ENCODE peak calls at places on chromosomes 11 and 22, in nine cellular contexts. V is right cardiac atrium; U is mesenchymal stem cell; M is CD8-positive, alpha-beta T cell; I is ovary; S is PC-3; L is lung; D is tibial nerve; W is SJSA1. E is an unnamed sample. For H3K4me1, the result is how much of the 10 kb centered on the place peaks cover.

GRCh38 chr22:49613871-49614270 is 213.8 kb downstream of the BRD1 start:
- DNase-seq in U (no peak), L (no peak), W (no peak), I (no peak), M (no peak), S (no peak), V (no peak), D (no peak), E (no peak)

GRCh38 chr11:84812351-84813083 is 814.6 kb downstream of the DLG2 start:
- DNase-seq in M (no peak), V (no peak), W (no peak), I (no peak), L (no peak), U (peak), D (no peak), S (no peak), E (no peak)

GRCh38 chr22:22228421-22228820 is 16.2 kb upstream of the VPREB1 start:
- DNase-seq in I (no peak), U (no peak), W (peak), S (no peak), M (no peak), L (no peak), D (no peak), V (no peak), E (no peak)

GRCh38 chr22:41094036-41094435 is 1.6 kb downstream of the EP300 start:
- DNase-seq in D (no peak), S (peak), M (no peak), L (no peak), W (no peak), I (no peak), U (peak), V (no peak), E (no peak)

GRCh38 chr11:26950260-26950719 is 43.6 kb upstream of the FIBIN start:
- DNase-seq in U (peak), V (no peak), W (no peak), S (no peak), L (peak), D (no peak), I (no peak), M (no peak), E (no peak)

GRCh38 chr11:129766858-129767604 is 48.6 kb upstream of the TMEM45B start:
- DNase-seq in W (no peak), M (no peak), D (no peak), L (no peak), I (no peak), U (peak), V (no peak), S (peak), E (no peak)

GRCh38 chr11:125332821-125333220 is 163.2 kb downstream of the FEZ1 start:
- DNase-seq in L (no peak), M (no peak), V (no peak), I (no peak), D (no peak), U (no peak), S (no peak), W (no peak), E (no peak)

GRCh38 chr11:57318178-57318577 is 6.6 kb downstream of the TNKS1BP1 start:
- DNase-seq in L (no peak), V (no peak), S (no peak), M (no peak), W (no peak), D (no peak), U (no peak), I (no peak), E (no peak)

GRCh38 chr11:131668867-131669780 is 298.7 kb downstream of the NTM start:
- DNase-seq in W (peak), M (no peak), I (no peak), V (peak), U (peak), S (peak), L (peak), D (no peak), E (no peak)

GRCh38 chr11:567036-567628 is 6.4 kb downstream of the RASSF7 start:
- DNase-seq in S (no peak), V (no peak), U (no peak), D (no peak), I (no peak), W (no peak), L (no peak), M (no peak), E (no peak)

GRCh38 chr11:45872513-45873356 is 12.7 kb upstream of the MAPK8IP1 start:
- DNase-seq in V (no peak), W (peak), L (no peak), U (peak), M (no peak), I (no peak), S (peak), D (no peak), E (peak)

DNA sequence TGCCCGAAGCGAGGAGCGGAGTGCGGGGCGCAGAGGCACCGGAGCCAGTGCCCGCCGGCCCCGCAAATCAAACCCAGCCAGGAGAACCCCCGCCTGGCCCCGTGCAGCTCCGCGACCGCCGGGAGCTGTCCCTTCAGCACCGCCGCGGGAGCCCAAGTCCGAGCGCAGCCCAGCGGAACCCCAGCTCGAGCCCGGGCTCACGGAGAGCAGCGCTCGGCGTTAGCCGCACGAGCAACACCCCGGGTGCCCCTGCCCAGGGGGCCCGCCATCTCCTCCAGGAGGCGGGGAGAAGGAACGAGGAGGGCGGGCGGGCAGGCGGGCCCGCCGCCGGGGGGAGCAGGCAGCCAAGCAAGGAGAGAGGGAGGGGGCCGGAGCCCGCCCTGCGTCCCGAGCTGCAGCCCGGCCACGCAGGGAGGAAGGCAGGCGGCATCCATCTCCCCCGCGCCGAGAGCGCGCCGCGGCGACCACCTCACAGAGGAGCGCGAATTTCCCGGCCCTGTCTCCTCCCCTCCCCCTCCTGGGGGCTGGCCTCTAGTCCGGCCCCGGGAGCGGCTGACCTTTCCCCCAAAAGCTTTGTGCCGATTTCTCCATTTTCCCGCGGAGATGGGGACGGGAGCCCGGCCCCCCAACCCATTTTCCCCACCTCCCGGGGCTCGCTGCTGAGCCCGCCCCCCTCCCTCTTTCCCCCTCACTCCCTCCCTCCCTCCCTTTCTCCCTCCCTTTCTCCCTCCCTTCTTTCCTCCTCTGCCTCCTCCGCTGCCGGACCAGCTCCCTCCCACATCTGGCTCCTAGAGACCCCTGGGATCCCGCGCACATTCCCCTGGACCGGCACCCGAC is 623 bp downstream of the KCNC1 start:
- DNase-seq in D (peak), U (peak), V (peak), L (peak), I (peak), S (peak), M (no peak), W (peak), E (no peak)
- H3K27ac ChIP-seq in D (no peak), U (no peak), V (no peak), L (no peak), I (no peak), S (no peak), M (no peak), W (no peak), E (no peak)

DNA sequence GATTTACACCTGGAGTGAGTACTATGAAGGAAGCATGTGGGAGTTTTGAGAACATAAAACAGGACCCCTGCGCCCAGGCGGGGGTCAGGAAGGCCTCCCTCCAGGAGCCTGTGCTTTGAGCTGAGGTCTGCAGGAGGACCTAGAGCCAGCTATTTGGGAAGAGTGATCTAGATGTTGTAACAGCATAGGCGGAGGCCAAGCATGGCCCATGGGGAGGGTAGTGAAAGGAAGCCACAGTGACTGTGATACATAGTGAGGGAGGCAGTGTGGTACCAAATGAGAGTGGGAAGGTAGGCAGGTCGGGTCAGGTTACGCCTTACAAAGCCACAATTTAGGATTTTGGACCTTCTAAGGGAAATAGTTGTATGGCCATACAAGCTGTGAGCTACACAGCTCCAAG is 147.5 kb downstream of the PARVA start:
- DNase-seq in M (no peak), D (peak), U (no peak), W (no peak), I (no peak), V (no peak), S (no peak), L (no peak), E (no peak)
- H3K4me1 ChIP-seq in M (under half), D (under half), U (under half), W (under half), I (under half), V (under half), S (under half), L (under half), E (under half)

GRCh38 chr22:39299829-39300178 is 19.6 kb downstream of the RPL3 start:
- DNase-seq in V (peak), D (no peak), I (no peak), U (peak), W (no peak), S (no peak), L (no peak), M (no peak), E (no peak)
- H3K27ac ChIP-seq in V (peak), D (peak), I (no peak), U (no peak), W (no peak), S (no peak), L (peak), M (no peak), E (no peak)

GRCh38 chr11:86941077-86941870 is 13.9 kb downstream of the FZD4 start:
- DNase-seq in V (no peak), D (no peak), U (no peak), S (no peak), W (no peak), I (no peak), M (no peak), L (no peak), E (no peak)

GRCh38 chr11:86940122-86940777 is 14.9 kb downstream of the FZD4 start:
- DNase-seq in I (peak), U (peak), D (peak), W (no peak), V (peak), M (no peak), S (peak), L (no peak), E (no peak)

GRCh38 chr11:86942212-86942611 is 13.0 kb downstream of the FZD4 start:
- DNase-seq in W (no peak), M (no peak), U (no peak), D (no peak), S (peak), L (no peak), V (no peak), I (no peak), E (no peak)

GRCh38 chr11:86938900-86939880 is 16.0 kb downstream of the FZD4 start:
- DNase-seq in L (no peak), M (no peak), U (peak), D (no peak), V (no peak), I (no peak), W (no peak), S (peak), E (no peak)

GRCh38 chr11:86941871-86942208 is 13.4 kb downstream of the FZD4 start:
- DNase-seq in V (no peak), L (no peak), W (no peak), D (no peak), U (no peak), M (no peak), I (no peak), S (peak), E (no peak)
- H3K4me1 ChIP-seq in V (under half), L (under half), W (under half), D (under half), U (under half), M (under half), I (under half), S (under half), E (under half)

GRCh38 chr11:65586247-65586630 is 9.4 kb downstream of the KCNK7 start:
- DNase-seq in M (no peak), I (no peak), U (no peak), W (no peak), L (no peak), D (no peak), V (no peak), S (no peak), E (no peak)
- H3K27ac ChIP-seq in M (no peak), I (no peak), U (no peak), W (no peak), L (no peak), D (no peak), V (peak), S (no peak), E (no peak)

DNA sequence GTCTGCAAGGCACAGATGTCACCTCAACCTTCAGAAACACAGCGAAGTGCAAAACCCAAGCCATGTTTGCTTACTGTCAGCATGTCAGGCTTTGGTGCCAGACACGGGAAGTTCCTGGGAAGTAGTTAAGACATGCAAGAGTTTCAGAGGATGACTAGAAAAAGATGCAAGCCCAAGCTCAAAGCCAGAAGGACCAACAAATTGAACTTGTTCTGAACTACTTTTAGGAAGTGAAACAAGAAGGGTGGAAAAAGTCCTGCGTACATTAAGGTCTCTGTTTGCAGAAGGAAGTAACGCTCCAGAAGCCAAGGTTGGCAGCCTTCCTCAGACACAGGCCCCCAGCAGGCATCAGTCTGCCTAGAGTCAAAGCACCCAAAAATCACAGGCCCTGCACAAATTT is 2.6 kb downstream of the AP1B1 start:
- DNase-seq in M (no peak), I (no peak), S (no peak), L (no peak), W (no peak), U (no peak), V (peak), D (no peak), E (no peak)
- H3K4me1 ChIP-seq in M (under half), I (under half), S (under half), L (under half), W (under half), U (under half), V (under half), D (under half), E (under half)

DNA sequence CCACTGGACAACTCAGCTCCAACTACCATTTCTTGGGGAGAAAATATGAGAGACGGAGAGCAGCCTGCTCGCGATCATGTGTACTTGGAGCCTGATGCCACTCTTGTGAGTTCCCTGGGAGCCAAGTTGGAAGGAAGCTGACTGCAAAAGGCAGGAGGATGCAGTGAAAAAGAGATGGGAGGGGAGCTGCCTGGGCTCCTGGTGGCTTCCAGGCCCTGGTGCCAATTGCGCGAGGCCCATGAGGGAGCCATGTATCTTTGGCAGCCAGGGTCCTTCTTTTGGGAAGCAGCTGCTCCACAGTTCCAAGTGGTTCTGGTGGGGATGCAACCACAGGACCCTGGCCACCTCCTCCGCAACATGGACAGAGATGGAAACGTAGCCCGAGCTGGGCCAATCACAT is 11.1 kb downstream of the C11orf91 start:
- DNase-seq in D (no peak), W (no peak), I (no peak), V (no peak), S (no peak), L (no peak), M (no peak), U (no peak), E (no peak)
- H3K27ac ChIP-seq in D (peak), W (peak), I (no peak), V (peak), S (peak), L (peak), M (no peak), U (peak), E (peak)

DNA sequence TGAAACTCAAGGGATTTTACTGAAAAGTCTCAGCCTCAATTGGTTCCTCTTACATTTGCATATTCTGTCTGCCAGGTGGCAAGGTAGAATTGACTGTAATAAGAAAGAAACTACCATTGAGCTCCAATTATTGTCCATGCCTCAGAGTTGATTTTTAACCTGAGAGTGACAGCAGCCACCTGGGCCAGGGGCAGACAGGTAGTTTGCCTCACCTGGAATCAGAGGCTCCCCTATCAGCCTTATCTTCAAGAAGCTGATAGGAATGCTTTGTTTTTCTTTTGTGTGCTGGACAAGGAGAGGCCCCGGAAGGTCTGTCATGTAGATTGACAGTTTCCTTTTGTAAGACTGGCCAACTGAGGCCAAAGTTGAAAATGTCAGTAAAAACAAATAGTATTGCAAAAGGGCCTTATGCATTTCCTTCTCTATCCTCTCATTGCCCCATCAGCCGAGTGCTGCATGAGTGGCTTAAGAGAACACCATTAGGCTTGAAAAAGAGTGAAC is 34.1 kb downstream of the CD44 start:
- DNase-seq in S (peak), I (no peak), V (no peak), M (no peak), L (peak), D (no peak), W (no peak), U (peak), E (no peak)
- H3K4me1 ChIP-seq in S (under half), I (under half), V (under half), M (half or more), L (under half), D (half or more), W (half or more), U (under half), E (half or more)

GRCh38 chr11:8757533-8757932 is 74.9 kb downstream of the RPL27A start:
- DNase-seq in L (no peak), D (no peak), U (no peak), M (no peak), S (no peak), I (no peak), W (no peak), V (no peak), E (no peak)

GRCh38 chr11:8757047-8757446 is 74.5 kb downstream of the RPL27A start:
- DNase-seq in L (no peak), M (no peak), U (no peak), D (no peak), S (peak), V (no peak), I (no peak), W (no peak), E (no peak)

GRCh38 chr11:8754241-8754640 is 71.6 kb downstream of the RPL27A start:
- DNase-seq in I (no peak), W (no peak), S (no peak), V (no peak), D (no peak), M (no peak), U (no peak), L (no peak), E (no peak)

GRCh38 chr11:8758619-8759169 is 76.1 kb downstream of the RPL27A start:
- DNase-seq in D (no peak), W (no peak), M (no peak), V (no peak), S (no peak), I (no peak), L (no peak), U (no peak), E (no peak)

GRCh38 chr11:8756201-8756600 is 73.6 kb downstream of the RPL27A start:
- DNase-seq in V (no peak), D (no peak), M (no peak), L (no peak), I (no peak), W (no peak), S (no peak), U (no peak), E (no peak)
- H3K27ac ChIP-seq in V (peak), D (no peak), M (no peak), L (peak), I (no peak), W (no peak), S (no peak), U (peak), E (no peak)

DNA sequence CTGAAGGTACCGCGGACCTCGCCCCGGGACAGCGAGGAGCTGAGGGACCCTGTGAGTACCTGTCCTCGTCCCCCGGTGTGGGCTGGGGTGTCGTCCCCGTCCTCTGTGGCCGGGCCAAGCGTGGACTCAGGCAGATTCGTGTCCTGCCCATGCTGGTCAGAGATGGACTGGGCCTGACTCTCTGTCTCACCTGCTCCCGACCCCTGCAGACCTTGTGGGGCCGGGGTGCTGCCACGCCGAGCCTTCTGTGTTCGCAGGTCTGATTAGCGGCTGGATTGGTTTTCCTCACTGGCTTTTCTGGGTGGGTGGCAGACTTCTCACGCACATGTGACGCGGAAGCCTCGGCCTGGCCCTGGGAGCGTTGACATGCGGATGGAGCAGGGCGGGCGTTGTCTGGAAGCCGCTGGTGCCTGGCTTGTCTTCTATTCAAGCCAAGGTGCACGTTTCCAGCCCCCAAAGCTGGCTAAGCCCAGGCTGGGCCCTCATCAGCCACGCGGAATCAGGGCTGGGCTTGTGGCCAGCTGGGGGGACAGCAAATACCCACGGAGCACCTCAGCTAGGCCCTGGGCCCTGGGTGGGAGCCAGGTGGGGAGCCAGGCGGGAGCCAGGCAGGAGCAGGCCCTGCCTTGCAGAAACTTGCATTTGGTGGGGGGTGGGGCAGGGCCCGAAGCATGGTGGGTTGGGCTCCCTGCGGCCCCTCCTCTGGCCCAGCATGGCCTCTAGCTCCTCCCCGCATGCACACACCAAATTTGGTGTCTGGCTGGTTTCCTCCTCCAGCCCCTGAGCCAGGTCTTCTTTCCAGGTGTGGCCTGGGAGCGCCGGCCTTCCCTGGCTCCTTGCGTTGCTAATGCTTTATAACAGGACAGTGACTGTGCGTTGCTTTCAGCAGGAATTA is 7.0 kb downstream of the GRAMD4 start:
- DNase-seq in D (no peak), V (peak), M (no peak), L (no peak), U (no peak), W (no peak), I (no peak), S (no peak), E (peak)
- H3K4me1 ChIP-seq in D (under half), V (under half), M (under half), L (under half), U (under half), W (under half), I (under half), S (under half), E (under half)